ENCODE peak calls at places on chromosomes 1 and 21, in seven cellular contexts. One of them, this sample, is unnamed.

GRCh38 chr1:152533327-152533938 is 19.2 kb downstream of the CRCT1 start:
- DNase-seq in HepG2: peak
- DNase-seq in astrocyte of the hippocampus: peak
- DNase-seq in AG08396: peak
- DNase-seq in fibroblast of the conjunctiva: no peak
- DNase-seq in HuH-7: peak
- DNase-seq in NAMALWA: peak
- DNase-seq in this sample: no peak

GRCh38 chr1:76068542-76068941 is 6.0 kb upstream of the ST6GALNAC3 start:
- DNase-seq in HuH-7: no peak
- DNase-seq in AG08396: peak
- DNase-seq in NAMALWA: no peak
- DNase-seq in fibroblast of the conjunctiva: no peak
- DNase-seq in HepG2: peak
- DNase-seq in astrocyte of the hippocampus: peak
- DNase-seq in this sample: no peak

GRCh38 chr1:46489638-46490602 is at the start of gene DMBX1:
- DNase-seq in fibroblast of the conjunctiva: no peak
- DNase-seq in HuH-7: peak
- DNase-seq in astrocyte of the hippocampus: peak
- DNase-seq in HepG2: no peak
- DNase-seq in NAMALWA: no peak
- DNase-seq in AG08396: peak
- DNase-seq in this sample: no peak

GRCh38 chr21:41375875-41376274 is 14.0 kb downstream of the MX2 start:
- DNase-seq in fibroblast of the conjunctiva: no peak
- DNase-seq in NAMALWA: no peak
- DNase-seq in HuH-7: no peak
- DNase-seq in AG08396: no peak
- DNase-seq in HepG2: no peak
- DNase-seq in astrocyte of the hippocampus: no peak
- DNase-seq in this sample: no peak

GRCh38 chr21:41919666-41920398 is 34.0 kb downstream of the C2CD2 start:
- DNase-seq in HuH-7: no peak
- DNase-seq in fibroblast of the conjunctiva: no peak
- DNase-seq in astrocyte of the hippocampus: no peak
- DNase-seq in HepG2: no peak
- DNase-seq in NAMALWA: no peak
- DNase-seq in AG08396: no peak
- DNase-seq in this sample: no peak

GRCh38 chr1:152034654-152035405 is 2.0 kb downstream of the S100A11 start:
- DNase-seq in HuH-7: peak
- DNase-seq in HepG2: peak
- DNase-seq in NAMALWA: peak
- DNase-seq in fibroblast of the conjunctiva: peak
- DNase-seq in astrocyte of the hippocampus: peak
- DNase-seq in AG08396: peak
- DNase-seq in this sample: no peak

GRCh38 chr1:159923203-159924024 is 1.9 kb downstream of the TAGLN2 start:
- DNase-seq in astrocyte of the hippocampus: peak
- DNase-seq in HuH-7: peak
- DNase-seq in NAMALWA: peak
- DNase-seq in HepG2: peak
- DNase-seq in AG08396: peak
- DNase-seq in fibroblast of the conjunctiva: peak
- DNase-seq in this sample: no peak

GRCh38 chr1:214362188-214362882 is 81.4 kb downstream of the SMYD2 start:
- DNase-seq in HuH-7: no peak
- DNase-seq in HepG2: no peak
- DNase-seq in AG08396: no peak
- DNase-seq in fibroblast of the conjunctiva: no peak
- DNase-seq in NAMALWA: no peak
- DNase-seq in astrocyte of the hippocampus: peak
- DNase-seq in this sample: no peak